ENCODE peak calls at places on chromosomes 16 and 17, in five cellular contexts. One of them, this sample, is unnamed. For H3K27me3, the result is how much of the 10 kb centered on the place peaks cover.

GRCh38 chr16:87278191-87279093 is 38.8 kb downstream of the C16orf95 start:
- DNase-seq in aorta: peak
- DNase-seq in small intestine: peak
- DNase-seq in IMR-90: peak
- DNase-seq in body of pancreas: peak
- DNase-seq in this sample: peak

GRCh38 chr17:76077582-76078110 is 1.3 kb upstream of the ZACN start:
- DNase-seq in body of pancreas: peak
- DNase-seq in small intestine: no peak
- DNase-seq in IMR-90: no peak
- DNase-seq in aorta: no peak
- DNase-seq in this sample: no peak

GRCh38 chr16:19113577-19114358 is at the start of gene ITPRIPL2:
- DNase-seq in small intestine: peak
- DNase-seq in aorta: peak
- DNase-seq in IMR-90: peak
- DNase-seq in body of pancreas: peak
- DNase-seq in this sample: peak

GRCh38 chr17:33982872-33983271 is 272.2 kb upstream of the CCL2 start:
- DNase-seq in IMR-90: no peak
- DNase-seq in body of pancreas: no peak
- DNase-seq in aorta: no peak
- DNase-seq in small intestine: no peak
- DNase-seq in this sample: no peak

GRCh38 chr17:37168731-37169353 is 206.9 kb upstream of the C17orf78 start:
- DNase-seq in aorta: no peak
- DNase-seq in IMR-90: no peak
- DNase-seq in small intestine: peak
- DNase-seq in body of pancreas: no peak
- DNase-seq in this sample: no peak

GRCh38 chr17:79789943-79790804 is 6.7 kb downstream of the CBX8 start:
- DNase-seq in IMR-90: no peak
- DNase-seq in body of pancreas: peak
- DNase-seq in small intestine: no peak
- DNase-seq in aorta: peak
- DNase-seq in this sample: no peak

GRCh38 chr17:28675485-28675884 is 13.5 kb downstream of the SUPT6H start:
- DNase-seq in body of pancreas: no peak
- DNase-seq in aorta: no peak
- DNase-seq in small intestine: no peak
- DNase-seq in IMR-90: peak
- DNase-seq in this sample: no peak

GRCh38 chr17:68431661-68432071 is 25.6 kb downstream of the WIPI1 start:
- DNase-seq in body of pancreas: no peak
- DNase-seq in small intestine: peak
- DNase-seq in IMR-90: peak
- DNase-seq in aorta: no peak
- DNase-seq in this sample: peak

GRCh38 chr16:61887903-61888302 is 148.3 kb downstream of the CDH8 start:
- DNase-seq in IMR-90: no peak
- DNase-seq in body of pancreas: peak
- DNase-seq in aorta: no peak
- DNase-seq in small intestine: no peak
- DNase-seq in this sample: no peak

GRCh38 chr16:24430937-24431760 is 108.2 kb upstream of the RBBP6 start:
- DNase-seq in IMR-90: no peak
- DNase-seq in small intestine: no peak
- DNase-seq in body of pancreas: no peak
- DNase-seq in aorta: no peak
- DNase-seq in this sample: no peak

GRCh38 chr16:68200120-68200783 is 35.7 kb downstream of the ESRP2 start:
- DNase-seq in body of pancreas: no peak
- DNase-seq in aorta: no peak
- DNase-seq in IMR-90: peak
- DNase-seq in small intestine: peak
- DNase-seq in this sample: no peak

GRCh38 chr17:49371178-49371834 is 9.3 kb upstream of the ZNF652 start:
- DNase-seq in body of pancreas: no peak
- DNase-seq in IMR-90: no peak
- DNase-seq in aorta: no peak
- DNase-seq in small intestine: no peak
- DNase-seq in this sample: no peak

GRCh38 chr16:50193594-50193993 is 40.5 kb downstream of the TENT4B start:
- DNase-seq in body of pancreas: no peak
- DNase-seq in aorta: no peak
- DNase-seq in small intestine: no peak
- DNase-seq in IMR-90: peak
- DNase-seq in this sample: no peak

GRCh38 chr16:73390936-73391335 is 343.0 kb upstream of the ZFHX3 start:
- DNase-seq in IMR-90: peak
- DNase-seq in body of pancreas: no peak
- DNase-seq in aorta: no peak
- DNase-seq in small intestine: no peak
- DNase-seq in this sample: no peak

GRCh38 chr17:260031-260791 is 78.8 kb upstream of the DOC2B start:
- DNase-seq in body of pancreas: no peak
- DNase-seq in small intestine: no peak
- DNase-seq in IMR-90: no peak
- DNase-seq in aorta: peak
- DNase-seq in this sample: peak

GRCh38 chr16:68313116-68313515 is 2.3 kb downstream of the PRMT7 start:
- DNase-seq in small intestine: no peak
- DNase-seq in body of pancreas: no peak
- DNase-seq in IMR-90: no peak
- DNase-seq in aorta: no peak
- DNase-seq in this sample: no peak

GRCh38 chr17:14672830-14673229 is 371.9 kb downstream of the HS3ST3B1 start:
- DNase-seq in body of pancreas: peak
- DNase-seq in IMR-90: peak
- DNase-seq in small intestine: no peak
- DNase-seq in aorta: no peak
- DNase-seq in this sample: no peak

GRCh38 chr17:77449908-77450741 is 309.4 kb downstream of the SEC14L1 start:
- DNase-seq in aorta: peak
- DNase-seq in small intestine: peak
- DNase-seq in IMR-90: peak
- DNase-seq in body of pancreas: peak
- DNase-seq in this sample: peak

GRCh38 chr17:76384987-76385891 is 830 bp downstream of the SPHK1 start:
- DNase-seq in body of pancreas: peak
- DNase-seq in IMR-90: peak
- DNase-seq in aorta: peak
- DNase-seq in small intestine: no peak
- DNase-seq in this sample: peak

GRCh38 chr17:39742126-39742855 is 4.6 kb downstream of the GRB7 start:
- DNase-seq in aorta: peak
- DNase-seq in IMR-90: no peak
- DNase-seq in small intestine: no peak
- DNase-seq in body of pancreas: no peak
- DNase-seq in this sample: no peak

GRCh38 chr16:21205303-21205702 is 6.1 kb downstream of the ZP2 start:
- DNase-seq in IMR-90: no peak
- DNase-seq in small intestine: no peak
- DNase-seq in aorta: no peak
- DNase-seq in body of pancreas: no peak
- DNase-seq in this sample: no peak

GRCh38 chr17:49776864-49777263 is 11.6 kb upstream of the KAT7 start:
- DNase-seq in IMR-90: no peak
- DNase-seq in small intestine: no peak
- DNase-seq in body of pancreas: no peak
- DNase-seq in aorta: peak
- DNase-seq in this sample: peak

GRCh38 chr16:48613061-48613957 is 3.3 kb upstream of the N4BP1 start:
- DNase-seq in body of pancreas: no peak
- DNase-seq in IMR-90: peak
- DNase-seq in aorta: no peak
- DNase-seq in small intestine: peak
- DNase-seq in this sample: no peak

GRCh38 chr16:1839554-1839953 is 12.5 kb downstream of the FAHD1 start:
- DNase-seq in body of pancreas: no peak
- DNase-seq in IMR-90: peak
- DNase-seq in small intestine: no peak
- DNase-seq in aorta: peak
- DNase-seq in this sample: no peak

GRCh38 chr16:57863434-57864160 is 61.3 kb upstream of the KIFC3 start:
- DNase-seq in body of pancreas: peak
- DNase-seq in aorta: peak
- DNase-seq in IMR-90: peak
- DNase-seq in small intestine: peak
- DNase-seq in this sample: peak

GRCh38 chr17:62902573-62903229 is 63.3 kb upstream of the TANC2 start:
- DNase-seq in IMR-90: no peak
- DNase-seq in aorta: no peak
- DNase-seq in body of pancreas: no peak
- DNase-seq in small intestine: peak
- DNase-seq in this sample: no peak

GRCh38 chr17:79901131-79901530 is 61.9 kb upstream of the CBX4 start:
- DNase-seq in aorta: peak
- DNase-seq in IMR-90: no peak
- DNase-seq in body of pancreas: no peak
- DNase-seq in small intestine: no peak
- DNase-seq in this sample: no peak

GRCh38 chr17:2624292-2624731 is 30.9 kb downstream of the PAFAH1B1 start:
- DNase-seq in IMR-90: no peak
- DNase-seq in body of pancreas: peak
- DNase-seq in small intestine: no peak
- DNase-seq in aorta: no peak
- DNase-seq in this sample: no peak

GRCh38 chr17:36816889-36817288 is 120.4 kb upstream of the LHX1 start:
- DNase-seq in IMR-90: no peak
- DNase-seq in small intestine: no peak
- DNase-seq in aorta: no peak
- DNase-seq in body of pancreas: no peak
- DNase-seq in this sample: no peak

GRCh38 chr17:43846963-43847369 is at the start of gene CD300LG:
- DNase-seq in body of pancreas: no peak
- DNase-seq in aorta: peak
- DNase-seq in small intestine: no peak
- DNase-seq in IMR-90: no peak
- DNase-seq in this sample: peak

GRCh38 chr16:12639044-12639443 is 164.6 kb downstream of the CPPED1 start:
- DNase-seq in aorta: peak
- DNase-seq in body of pancreas: no peak
- DNase-seq in small intestine: no peak
- DNase-seq in IMR-90: peak
- DNase-seq in this sample: no peak

GRCh38 chr16:85576944-85577343 is 36.2 kb upstream of the GSE1 start:
- DNase-seq in IMR-90: no peak
- DNase-seq in aorta: no peak
- DNase-seq in small intestine: no peak
- DNase-seq in body of pancreas: no peak
- DNase-seq in this sample: no peak

GRCh38 chr16:85579199-85579598 is 33.9 kb upstream of the GSE1 start:
- DNase-seq in aorta: no peak
- DNase-seq in small intestine: no peak
- DNase-seq in IMR-90: no peak
- DNase-seq in body of pancreas: no peak
- DNase-seq in this sample: no peak

GRCh38 chr16:85577899-85578598 is 35.1 kb upstream of the GSE1 start:
- DNase-seq in small intestine: no peak
- DNase-seq in IMR-90: no peak
- DNase-seq in aorta: no peak
- DNase-seq in body of pancreas: no peak
- DNase-seq in this sample: no peak

GRCh38 chr16:85579883-85580607 is 33.1 kb upstream of the GSE1 start:
- DNase-seq in aorta: no peak
- DNase-seq in IMR-90: no peak
- DNase-seq in small intestine: no peak
- DNase-seq in body of pancreas: no peak
- DNase-seq in this sample: no peak

DNA sequence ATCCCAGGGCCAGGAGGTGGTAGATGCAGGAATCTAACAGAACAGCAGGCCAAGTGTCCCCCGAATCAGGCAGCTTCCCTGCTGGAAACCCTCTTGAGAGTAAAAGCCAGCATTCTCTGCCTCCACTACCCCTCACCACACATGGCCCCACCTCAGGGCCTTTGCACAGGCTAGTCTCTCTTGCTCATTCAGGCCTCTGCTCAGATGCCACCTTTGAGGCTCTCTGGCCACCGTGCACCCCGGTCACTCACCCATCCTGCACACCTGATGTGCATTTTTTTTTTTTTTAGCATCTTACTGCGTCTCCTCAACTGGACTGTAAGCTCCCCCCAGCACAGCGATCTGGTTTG is 34.5 kb upstream of the GSE1 start:
- DNase-seq in body of pancreas: no peak
- DNase-seq in aorta: no peak
- DNase-seq in small intestine: no peak
- DNase-seq in IMR-90: no peak
- DNase-seq in this sample: no peak
- H3K27me3 ChIP-seq in body of pancreas: under half
- H3K27me3 ChIP-seq in aorta: under half
- H3K27me3 ChIP-seq in small intestine: under half
- H3K27me3 ChIP-seq in IMR-90: under half
- H3K27me3 ChIP-seq in this sample: under half

DNA sequence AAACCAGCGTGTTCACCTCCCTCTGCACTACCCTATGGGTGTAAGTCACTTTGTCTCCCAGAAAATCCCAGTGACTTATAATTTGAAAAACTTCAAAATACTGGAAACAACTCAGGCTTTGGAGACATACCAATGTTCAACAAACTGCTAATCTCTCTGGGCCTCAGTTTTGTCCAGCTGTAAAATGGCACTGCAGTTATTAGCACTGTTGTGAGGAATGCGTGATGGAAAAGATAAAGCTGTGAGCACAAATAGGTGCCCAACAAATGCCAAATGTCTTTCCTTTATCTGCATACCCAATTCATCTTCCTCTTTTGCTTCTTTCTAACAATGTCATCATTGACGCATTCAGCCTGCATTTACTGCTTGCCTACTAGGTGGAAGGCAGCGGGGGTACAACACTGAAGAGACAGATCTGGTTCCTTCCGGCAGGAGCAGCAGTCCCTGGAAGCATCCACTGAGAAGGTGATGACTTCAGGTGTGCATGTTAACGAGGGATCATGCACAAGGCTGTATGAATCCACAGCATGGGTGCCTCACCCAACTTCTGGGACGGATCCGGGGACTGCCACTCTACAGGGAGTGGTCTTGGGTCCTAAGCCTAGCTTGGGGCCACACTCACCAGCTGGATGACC is 63.4 kb downstream of the CYTH1 start:
- DNase-seq in aorta: no peak
- DNase-seq in IMR-90: no peak
- DNase-seq in small intestine: no peak
- DNase-seq in body of pancreas: no peak
- DNase-seq in this sample: no peak
- H3K4me3 ChIP-seq in aorta: no peak
- H3K4me3 ChIP-seq in IMR-90: no peak
- H3K4me3 ChIP-seq in small intestine: no peak
- H3K4me3 ChIP-seq in body of pancreas: no peak
- H3K4me3 ChIP-seq in this sample: no peak

GRCh38 chr17:41178843-41179616 is 1.0 kb upstream of the KRTAP4-2 start:
- DNase-seq in IMR-90: peak
- DNase-seq in body of pancreas: no peak
- DNase-seq in aorta: no peak
- DNase-seq in small intestine: no peak
- DNase-seq in this sample: no peak
- H3K27me3 ChIP-seq in IMR-90: under half
- H3K27me3 ChIP-seq in body of pancreas: under half
- H3K27me3 ChIP-seq in aorta: under half
- H3K27me3 ChIP-seq in small intestine: under half
- H3K27me3 ChIP-seq in this sample: under half

GRCh38 chr16:84362410-84362809 is 5.9 kb upstream of the ATP2C2 start:
- DNase-seq in body of pancreas: no peak
- DNase-seq in aorta: no peak
- DNase-seq in IMR-90: no peak
- DNase-seq in small intestine: peak
- DNase-seq in this sample: no peak
- H3K4me3 ChIP-seq in body of pancreas: no peak
- H3K4me3 ChIP-seq in aorta: no peak
- H3K4me3 ChIP-seq in IMR-90: no peak
- H3K4me3 ChIP-seq in small intestine: no peak
- H3K4me3 ChIP-seq in this sample: no peak

This sample was measured in tibial artery.